ENCODE peak calls at places on chromosomes 12 and 14, in four cellular contexts. W, Z, T and Q are unnamed samples.

GRCh38 chr14:70638416-70638815 is 3.3 kb upstream of the TTC9 start:
- DNase-seq in W (no peak), Z (no peak), T (no peak), Q (no peak)

GRCh38 chr12:29149691-29150382 is 759 bp downstream of the FAR2 start:
- DNase-seq in W (peak), Z (no peak), T (no peak), Q (no peak)

GRCh38 chr12:78164154-78164553 is 333.5 kb downstream of the NAV3 start:
- DNase-seq in W (no peak), Z (no peak), T (no peak), Q (no peak)

GRCh38 chr12:47032644-47033043 is 46.8 kb upstream of the PCED1B start:
- DNase-seq in W (no peak), Z (no peak), T (peak), Q (peak)

GRCh38 chr12:95996034-95996658 is at the start of gene HAL:
- DNase-seq in W (no peak), Z (no peak), T (no peak), Q (no peak)

GRCh38 chr12:100959481-100959880 is 164.9 kb downstream of the ANO4 start:
- DNase-seq in W (no peak), Z (no peak), T (peak), Q (no peak)

GRCh38 chr12:1837541-1838206 is 17.3 kb downstream of the LRTM2 start:
- DNase-seq in W (no peak), Z (no peak), T (peak), Q (no peak)

GRCh38 chr12:124036117-124037109 is 63.4 kb downstream of the ZNF664 start:
- DNase-seq in W (peak), Z (peak), T (peak), Q (no peak)

GRCh38 chr12:103495783-103496456 is at the start of gene C12orf42:
- DNase-seq in W (peak), Z (peak), T (peak), Q (no peak)

GRCh38 chr12:62977419-62977818 is 42.5 kb upstream of the PPM1H start:
- DNase-seq in W (no peak), Z (no peak), T (peak), Q (peak)

GRCh38 chr14:94936901-94937321 is 167.0 kb upstream of the GSC start:
- DNase-seq in W (no peak), Z (no peak), T (no peak), Q (no peak)

GRCh38 chr12:111775205-111776193 is 8.8 kb downstream of the ALDH2 start:
- DNase-seq in W (no peak), Z (no peak), T (no peak), Q (peak)

GRCh38 chr12:116187158-116187511 is 90.4 kb downstream of the MED13L start:
- DNase-seq in W (no peak), Z (no peak), T (no peak), Q (no peak)

GRCh38 chr12:57233357-57234232 is 4.1 kb downstream of the SHMT2 start:
- DNase-seq in W (no peak), Z (no peak), T (peak), Q (no peak)

GRCh38 chr14:92883066-92883465 is 39.9 kb upstream of the CHGA start:
- DNase-seq in W (no peak), Z (no peak), T (no peak), Q (no peak)

GRCh38 chr12:21073129-21073528 is 57.9 kb upstream of the SLCO1B1 start:
- DNase-seq in W (no peak), Z (no peak), T (no peak), Q (no peak)